ENCODE peak calls at places on chromosomes 4 and X, in four cellular contexts. Q, V, K and L are unnamed samples.

GRCh38 chr4:77045490-77045889 is 30.3 kb downstream of the CCNI start:
- DNase-seq in Q (peak), V (no peak), K (no peak), L (no peak)

GRCh38 chrX:3699841-3700381 is 13.5 kb downstream of the PRKX start:
- DNase-seq in Q (no peak), V (no peak), K (no peak), L (no peak)

GRCh38 chrX:50067435-50068292 is 133.1 kb downstream of the AKAP4 start:
- DNase-seq in Q (peak), V (no peak), K (peak), L (peak)

GRCh38 chrX:96615448-96615847 is 69.2 kb upstream of the DIAPH2 start:
- DNase-seq in Q (no peak), V (no peak), K (no peak), L (no peak)

GRCh38 chrX:774536-774935 is 143.9 kb downstream of the SHOX start:
- DNase-seq in Q (no peak), V (no peak), K (no peak), L (no peak)

GRCh38 chrX:139204903-139205667 is 325.5 kb upstream of the F9 start:
- DNase-seq in Q (peak), V (no peak), K (no peak), L (peak)

GRCh38 chr4:187232201-187232600 is 508.5 kb upstream of the FAT1 start:
- DNase-seq in Q (no peak), V (no peak), K (no peak), L (no peak)

GRCh38 chr4:54709281-54709854 is 51.6 kb downstream of the KIT start:
- DNase-seq in Q (no peak), V (no peak), K (no peak), L (no peak)

GRCh38 chr4:147586032-147586431 is 31.2 kb upstream of the TMEM184C start:
- DNase-seq in Q (no peak), V (no peak), K (no peak), L (no peak)

GRCh38 chrX:9464435-9465371 is at the start of gene TBL1X:
- DNase-seq in Q (peak), V (peak), K (peak), L (peak)